ENCODE peak calls at places on chromosomes 7 and 10, in five cellular contexts. X is gastrocnemius medialis, R is GM06990, U is esophagus squamous epithelium, L is lung. K is an unnamed sample.

GRCh38 chr10:91682912-91683311 is 50.0 kb upstream of the PPP1R3C start:
- DNase-seq in L (no peak), R (no peak), X (no peak), U (no peak), K (no peak)

GRCh38 chr7:106765727-106766355 is 99.2 kb upstream of the PIK3CG start:
- DNase-seq in L (no peak), U (no peak), X (no peak), R (no peak), K (no peak)

GRCh38 chr7:84017653-84018052 is 176.9 kb downstream of the SEMA3A start:
- DNase-seq in R (no peak), L (no peak), X (no peak), U (no peak), K (no peak)

GRCh38 chr10:94725871-94726270 is 36.6 kb upstream of the CYP2C19 start:
- DNase-seq in X (no peak), R (no peak), L (no peak), U (no peak), K (no peak)

GRCh38 chr10:103168436-103168835 is 24.6 kb downstream of the NT5C2 start:
- DNase-seq in R (no peak), U (no peak), L (no peak), X (no peak), K (no peak)

GRCh38 chr10:8283986-8284385 is 229.5 kb downstream of the GATA3 start:
- DNase-seq in U (no peak), L (no peak), X (no peak), R (no peak), K (no peak)

GRCh38 chr7:30159698-30160143 is 24.9 kb downstream of the MTURN start:
- DNase-seq in L (no peak), U (no peak), X (no peak), R (peak; percentile 30), K (no peak)

GRCh38 chr7:137954614-137955013 is 47.3 kb downstream of the CREB3L2 start:
- DNase-seq in R (no peak), U (no peak), X (no peak), L (no peak), K (no peak)

GRCh38 chr7:14233898-14234174 is 244.4 kb upstream of the ETV1 start:
- DNase-seq in L (no peak), U (no peak), X (no peak), R (no peak), K (no peak)

GRCh38 chr7:67754651-67755050 is 758.0 kb downstream of the TYW1 start:
- DNase-seq in R (no peak), L (no peak), U (no peak), X (no peak), K (no peak)

GRCh38 chr10:95208702-95209391 is 14.8 kb downstream of the ACSM6 start:
- DNase-seq in X (no peak), L (no peak), R (no peak), U (no peak), K (no peak)

GRCh38 chr7:139095194-139095659 is 14.3 kb downstream of the ZC3HAV1 start:
- DNase-seq in R (peak; percentile 66), U (peak; percentile 9), X (no peak), L (no peak), K (peak; percentile 28)
- H3K4me3 ChIP-seq in R (peak overlapping the region; percentile 22), U (no peak overlapping the region), X (no peak overlapping the region), L (no peak overlapping the region), K (no peak overlapping the region)

DNA sequence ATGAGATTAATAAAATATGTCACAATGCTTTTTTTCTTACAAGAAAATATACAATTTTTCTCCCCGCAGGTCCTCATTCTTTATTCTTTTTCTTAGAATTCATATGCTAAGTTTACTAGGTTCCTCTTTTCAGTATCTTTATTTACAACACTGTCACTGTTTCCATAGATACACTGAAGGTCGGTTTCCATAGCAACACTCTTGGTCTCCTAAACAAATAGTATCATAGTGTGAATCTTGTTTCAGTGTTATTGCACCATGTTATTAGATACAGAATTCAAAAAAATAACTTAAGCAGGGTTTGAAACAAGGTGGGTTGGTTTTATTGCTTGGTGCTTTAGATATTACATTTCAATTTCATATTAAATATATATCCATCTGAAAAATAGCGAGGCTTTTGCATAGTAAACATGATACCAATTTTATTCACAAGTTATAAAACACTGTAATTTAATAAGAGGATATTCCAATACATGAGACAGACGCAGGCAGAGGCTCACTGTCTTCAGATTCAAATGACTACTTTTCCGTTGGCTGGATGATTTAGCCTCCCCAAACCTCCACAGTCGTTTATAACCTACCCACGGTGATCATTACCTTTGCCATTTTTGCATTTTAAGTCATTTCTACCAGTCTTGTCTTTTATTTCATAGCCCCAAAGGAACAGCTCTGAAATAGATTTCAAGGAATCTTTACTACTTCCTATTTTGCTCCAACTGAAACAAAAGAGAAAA is 88.9 kb upstream of the KLF6 start:
- DNase-seq in U (no peak), R (peak; percentile 76), X (no peak), L (no peak), K (no peak)
- H3K4me3 ChIP-seq in U (no peak overlapping the region), R (no peak overlapping the region), X (no peak overlapping the region), L (no peak overlapping the region), K (no peak overlapping the region)

DNA sequence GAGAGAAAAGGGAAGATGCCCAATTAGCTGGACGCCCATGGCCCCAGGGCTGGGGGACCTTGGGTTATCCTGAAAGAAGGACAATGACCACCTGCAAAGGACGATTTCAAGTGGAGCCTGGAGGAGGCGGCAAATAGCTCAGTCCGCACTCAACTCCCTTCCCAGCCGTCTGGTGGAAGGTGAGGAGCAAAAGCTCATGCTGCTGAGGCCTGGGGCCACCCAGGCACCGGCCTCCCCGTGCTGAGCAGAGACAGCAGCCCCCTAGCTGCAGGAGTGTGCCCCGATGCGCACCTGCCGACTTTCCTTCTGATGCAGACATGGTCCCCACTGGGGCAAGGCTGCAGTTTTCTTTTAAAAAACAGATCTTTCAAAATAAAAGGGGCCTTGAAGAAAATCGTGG is 7.9 kb downstream of the FAM20C start:
- DNase-seq in L (no peak), X (no peak), R (no peak), U (no peak), K (no peak)
- H3K4me3 ChIP-seq in L (no peak overlapping the region), X (no peak overlapping the region), R (no peak overlapping the region), U (no peak overlapping the region), K (no peak overlapping the region)

GRCh38 chr7:79452032-79452494 is 1.4 kb downstream of the MAGI2 start:
- DNase-seq in X (peak; percentile 72), R (no peak), U (peak; percentile 5), L (peak; percentile 80), K (peak; percentile 97)
- H3K4me3 ChIP-seq in X (peak overlapping the region; percentile 91), R (no peak overlapping the region), U (peak overlapping the region; percentile 71), L (peak overlapping the region; percentile 66), K (peak overlapping the region; percentile 63)

GRCh38 chr10:124222298-124223000 is 129.1 kb upstream of the CHST15 start:
- DNase-seq in U (no peak), R (peak; percentile 45), X (no peak), L (no peak), K (no peak)
- H3K4me3 ChIP-seq in U (no peak overlapping the region), R (peak overlapping the region; percentile 23), X (no peak overlapping the region), L (no peak overlapping the region), K (no peak overlapping the region)

DNA sequence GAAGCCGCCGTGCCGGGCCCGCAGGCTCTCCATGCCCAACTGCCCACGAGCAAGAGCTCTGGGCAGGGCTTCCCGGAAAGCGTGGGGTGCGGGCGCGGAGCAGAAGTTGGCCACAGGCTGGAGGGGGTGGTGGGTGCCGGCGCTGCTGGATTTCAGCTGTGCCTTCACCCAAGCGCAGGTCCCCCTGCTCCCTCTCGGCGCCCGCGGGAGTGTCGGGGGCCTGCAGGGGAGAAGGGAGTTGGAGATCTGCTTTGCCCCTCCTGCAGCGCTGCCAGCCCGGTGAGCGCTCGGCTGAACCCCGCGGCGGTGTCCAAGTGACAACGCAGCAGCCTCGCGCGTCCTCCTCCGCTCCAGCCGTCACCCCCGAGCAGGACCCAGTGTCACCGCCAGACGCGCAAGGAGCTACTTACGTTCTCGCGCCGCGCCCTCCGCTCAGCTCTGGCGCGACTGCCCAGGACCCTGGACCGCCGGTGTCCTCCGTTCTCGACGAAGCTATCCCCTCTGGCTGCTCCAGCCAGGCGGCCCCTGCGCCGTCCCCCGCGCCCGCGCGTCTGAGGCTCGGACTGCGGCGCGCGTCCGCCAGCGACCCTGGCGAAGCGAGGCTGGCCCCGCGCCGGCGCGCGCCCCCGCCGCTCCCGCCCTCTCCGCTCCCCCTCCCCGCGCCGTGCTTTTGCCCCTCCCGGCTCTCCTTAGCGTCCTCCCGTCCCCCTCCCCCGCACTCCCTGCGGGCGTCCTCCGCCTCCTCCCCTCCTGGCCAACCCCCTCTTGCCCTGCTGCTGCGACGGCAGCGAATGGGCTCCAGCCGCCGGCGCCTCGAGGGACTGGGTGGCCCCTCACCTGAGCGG is at the start of gene NRCAM:
- DNase-seq in X (no peak), R (peak; percentile 82), L (no peak), U (no peak), K (no peak)
- H3K4me3 ChIP-seq in X (peak within 1 kb of the TSS; percentile 58), R (peak within 1 kb of the TSS; percentile 61), L (peak within 1 kb of the TSS; percentile 57), U (peak within 1 kb of the TSS; percentile 61), K (peak within 1 kb of the TSS; percentile 21)

GRCh38 chr7:156347132-156347531 is 293.4 kb upstream of the RNF32 start:
- DNase-seq in U (no peak), X (no peak), R (no peak), L (no peak), K (no peak)
- H3K4me3 ChIP-seq in U (no peak overlapping the region), X (no peak overlapping the region), R (no peak overlapping the region), L (no peak overlapping the region), K (no peak overlapping the region)

GRCh38 chr10:100020161-100020882 is 10.6 kb upstream of the DNMBP start:
- DNase-seq in U (no peak), L (no peak), X (no peak), R (peak; percentile 79), K (peak; percentile 5)
- H3K4me3 ChIP-seq in U (no peak overlapping the region), L (no peak overlapping the region), X (no peak overlapping the region), R (no peak overlapping the region), K (no peak overlapping the region)

GRCh38 chr7:26156454-26157365 is 4.7 kb downstream of the NFE2L3 start:
- DNase-seq in L (no peak), X (no peak), R (peak; percentile 67), U (no peak), K (no peak)
- H3K4me3 ChIP-seq in L (no peak overlapping the region), X (no peak overlapping the region), R (peak overlapping the region; percentile 54), U (no peak overlapping the region), K (no peak overlapping the region)

K was measured in lower leg skin.